ENCODE peak calls at places on chromosomes 2 and 18, in ten cellular contexts. A is HL-60; Q is fibroblast of the aortic adventitia; W is left ventricle myocardium inferior; F is choroid plexus epithelial cell; P is A549; Z is CD8-positive, alpha-beta T cell; T is aorta; U is upper lobe of right lung; G is astrocyte of the spinal cord. O is an unnamed sample.

GRCh38 chr2:235416816-235417499 is 76.9 kb upstream of the AGAP1 start:
- DNase-seq in A (no peak), Q (no peak), W (no peak), F (peak), P (peak), Z (no peak), T (no peak), U (no peak), G (peak), O (peak)

GRCh38 chr18:62524443-62525200 is 1.8 kb downstream of the ZCCHC2 start:
- DNase-seq in A (no peak), Q (peak), W (peak), F (peak), P (peak), Z (peak), T (peak), U (peak), G (peak), O (peak)

GRCh38 chr2:206521612-206522011 is 78.3 kb downstream of the ADAM23 start:
- DNase-seq in A (no peak), Q (no peak), W (no peak), F (no peak), P (no peak), Z (no peak), T (no peak), U (no peak), G (no peak), O (no peak)

GRCh38 chr2:179538406-179538805 is 273.8 kb upstream of the SESTD1 start:
- DNase-seq in A (no peak), Q (peak), W (no peak), F (peak), P (no peak), Z (no peak), T (no peak), U (no peak), G (no peak), O (peak)

GRCh38 chr2:10163498-10164486 is 41.3 kb downstream of the RRM2 start:
- DNase-seq in A (no peak), Q (no peak), W (no peak), F (no peak), P (no peak), Z (no peak), T (no peak), U (no peak), G (no peak), O (peak)

GRCh38 chr2:10541081-10541480 is 93.0 kb upstream of the ODC1 start:
- DNase-seq in A (no peak), Q (peak), W (no peak), F (no peak), P (no peak), Z (no peak), T (no peak), U (no peak), G (peak), O (no peak)

GRCh38 chr2:60641866-60642788 is 88.7 kb upstream of the BCL11A start:
- DNase-seq in A (peak), Q (peak), W (no peak), F (peak), P (peak), Z (no peak), T (no peak), U (no peak), G (peak), O (peak)

GRCh38 chr2:216350214-216350789 is 22.0 kb downstream of the MARCHF4 start:
- DNase-seq in A (no peak), Q (peak), W (no peak), F (peak), P (no peak), Z (peak), T (no peak), U (no peak), G (peak), O (peak)

GRCh38 chr2:188039307-188039706 is 252.4 kb upstream of the GULP1 start:
- DNase-seq in A (no peak), Q (no peak), W (no peak), F (no peak), P (no peak), Z (no peak), T (no peak), U (no peak), G (no peak), O (no peak)

GRCh38 chr18:22169011-22169888 is at the start of gene GATA6:
- DNase-seq in A (peak), Q (peak), W (peak), F (peak), P (peak), Z (peak), T (peak), U (peak), G (peak), O (peak)

GRCh38 chr2:152335016-152335850 is at the start of gene FMNL2:
- DNase-seq in A (no peak), Q (peak), W (peak), F (peak), P (peak), Z (no peak), T (peak), U (peak), G (peak), O (peak)

GRCh38 chr2:96580771-96581170 is 44.2 kb downstream of the ARID5A start:
- DNase-seq in A (no peak), Q (no peak), W (no peak), F (peak), P (peak), Z (no peak), T (no peak), U (no peak), G (no peak), O (no peak)

GRCh38 chr2:134668821-134669220 is 50.0 kb downstream of the TMEM163 start:
- DNase-seq in A (no peak), Q (no peak), W (no peak), F (no peak), P (no peak), Z (peak), T (no peak), U (peak), G (peak), O (no peak)

GRCh38 chr2:27627963-27628766 is 647 bp downstream of the CCDC121 start:
- DNase-seq in A (peak), Q (peak), W (no peak), F (peak), P (peak), Z (no peak), T (no peak), U (no peak), G (peak), O (peak)

GRCh38 chr2:231810905-231811304 is 24.7 kb downstream of the COPS7B start:
- DNase-seq in A (no peak), Q (peak), W (no peak), F (peak), P (no peak), Z (no peak), T (no peak), U (no peak), G (peak), O (peak)

GRCh38 chr2:226756131-226756530 is 43.5 kb downstream of the IRS1 start:
- DNase-seq in A (no peak), Q (peak), W (no peak), F (peak), P (peak), Z (no peak), T (no peak), U (no peak), G (peak), O (peak)

GRCh38 chr2:240895656-240896388 is at the start of gene MAB21L4:
- DNase-seq in A (no peak), Q (no peak), W (no peak), F (no peak), P (no peak), Z (no peak), T (no peak), U (no peak), G (no peak), O (no peak)

GRCh38 chr2:128329607-128330006 is 10.9 kb upstream of the HS6ST1 start:
- DNase-seq in A (no peak), Q (peak), W (no peak), F (peak), P (no peak), Z (no peak), T (no peak), U (no peak), G (no peak), O (peak)

GRCh38 chr2:113175101-113175628 is 1.4 kb downstream of the PSD4 start:
- DNase-seq in A (no peak), Q (no peak), W (no peak), F (no peak), P (no peak), Z (peak), T (no peak), U (no peak), G (no peak), O (no peak)

GRCh38 chr2:27710176-27710575 is 46.5 kb downstream of the SLC4A1AP start:
- DNase-seq in A (no peak), Q (no peak), W (no peak), F (no peak), P (no peak), Z (no peak), T (no peak), U (no peak), G (no peak), O (no peak)

GRCh38 chr2:69584127-69584889 is 59.2 kb downstream of the AAK1 start:
- DNase-seq in A (peak), Q (no peak), W (no peak), F (no peak), P (no peak), Z (peak), T (no peak), U (no peak), G (no peak), O (no peak)

GRCh38 chr2:118973542-118973951 is 31.6 kb downstream of the MARCO start:
- DNase-seq in A (peak), Q (peak), W (peak), F (no peak), P (no peak), Z (peak), T (no peak), U (peak), G (no peak), O (no peak)

GRCh38 chr2:5845798-5846197 is 153.6 kb downstream of the SOX11 start:
- DNase-seq in A (no peak), Q (no peak), W (no peak), F (no peak), P (no peak), Z (no peak), T (no peak), U (no peak), G (peak), O (no peak)

GRCh38 chr2:126399001-126399400 is 257.0 kb upstream of the GYPC start:
- DNase-seq in A (no peak), Q (no peak), W (no peak), F (no peak), P (no peak), Z (no peak), T (no peak), U (no peak), G (no peak), O (no peak)

GRCh38 chr2:85604568-85605339 is 2.3 kb upstream of the TMEM150A start:
- DNase-seq in A (no peak), Q (peak), W (no peak), F (peak), P (no peak), Z (no peak), T (no peak), U (no peak), G (peak), O (no peak)

GRCh38 chr2:223697316-223697875 is 95.2 kb upstream of the SCG2 start:
- DNase-seq in A (no peak), Q (peak), W (no peak), F (no peak), P (no peak), Z (no peak), T (no peak), U (no peak), G (peak), O (no peak)

GRCh38 chr2:224039080-224039769 is at the start of gene SERPINE2:
- DNase-seq in A (no peak), Q (peak), W (peak), F (peak), P (peak), Z (peak), T (peak), U (peak), G (peak), O (peak)

GRCh38 chr2:130370490-130370889 is 14.6 kb downstream of the PTPN18 start:
- DNase-seq in A (no peak), Q (no peak), W (no peak), F (no peak), P (no peak), Z (peak), T (no peak), U (no peak), G (no peak), O (no peak)

GRCh38 chr2:237575869-237576862 is 9.8 kb downstream of the PRLH start:
- DNase-seq in A (no peak), Q (no peak), W (no peak), F (no peak), P (no peak), Z (no peak), T (peak), U (no peak), G (no peak), O (no peak)

GRCh38 chr2:239440511-239440959 is 39.7 kb upstream of the HDAC4 start:
- DNase-seq in A (no peak), Q (no peak), W (no peak), F (no peak), P (no peak), Z (no peak), T (no peak), U (no peak), G (peak), O (no peak)
- H3K4me3 ChIP-seq in A (no peak), Q (no peak), W (peak), F (no peak), P (no peak), Z (peak), T (no peak), U (no peak), G (peak), O (no peak)

GRCh38 chr18:79609021-79609461 is 70.6 kb upstream of the CTDP1 start:
- DNase-seq in A (no peak), Q (no peak), W (no peak), F (no peak), P (no peak), Z (no peak), T (peak), U (peak), G (no peak), O (no peak)

GRCh38 chr18:79610461-79611039 is 69.1 kb upstream of the CTDP1 start:
- DNase-seq in A (no peak), Q (no peak), W (no peak), F (no peak), P (no peak), Z (no peak), T (peak), U (peak), G (no peak), O (no peak)

GRCh38 chr18:79609841-79610281 is 69.7 kb upstream of the CTDP1 start:
- DNase-seq in A (no peak), Q (no peak), W (no peak), F (no peak), P (no peak), Z (no peak), T (peak), U (peak), G (no peak), O (no peak)

GRCh38 chr18:79612291-79613108 is 67.1 kb upstream of the CTDP1 start:
- DNase-seq in A (no peak), Q (no peak), W (no peak), F (no peak), P (no peak), Z (no peak), T (peak), U (peak), G (no peak), O (no peak)

GRCh38 chr18:79611040-79611681 is 68.4 kb upstream of the CTDP1 start:
- DNase-seq in A (no peak), Q (peak), W (peak), F (peak), P (no peak), Z (no peak), T (peak), U (peak), G (peak), O (peak)
- H3K4me3 ChIP-seq in A (no peak), Q (no peak), W (no peak), F (no peak), P (no peak), Z (no peak), T (no peak), U (no peak), G (no peak), O (no peak)

DNA sequence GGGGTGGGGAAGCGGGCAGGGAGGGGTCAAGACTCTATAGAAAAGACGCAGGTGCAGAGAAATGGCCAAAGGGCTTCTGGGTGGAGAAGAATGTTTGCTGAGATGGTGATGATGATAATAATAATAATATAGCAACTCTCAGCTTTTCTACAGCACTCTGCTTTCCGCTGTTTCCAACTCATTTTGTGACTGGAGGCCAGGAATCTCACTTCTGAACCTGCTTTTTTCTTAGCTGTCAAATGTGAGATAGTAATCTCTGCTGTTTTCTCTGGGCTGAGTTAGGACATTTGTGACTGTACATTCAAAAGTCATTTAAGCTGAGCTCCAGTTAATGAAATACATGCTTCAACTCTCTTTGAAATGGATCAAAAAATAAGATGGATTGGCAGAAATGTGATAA is 58.4 kb downstream of the TNS1 start:
- DNase-seq in A (no peak), Q (no peak), W (no peak), F (no peak), P (no peak), Z (no peak), T (no peak), U (no peak), G (no peak), O (no peak)
- H3K4me3 ChIP-seq in A (no peak), Q (no peak), W (peak), F (no peak), P (no peak), Z (no peak), T (peak), U (peak), G (no peak), O (no peak)

DNA sequence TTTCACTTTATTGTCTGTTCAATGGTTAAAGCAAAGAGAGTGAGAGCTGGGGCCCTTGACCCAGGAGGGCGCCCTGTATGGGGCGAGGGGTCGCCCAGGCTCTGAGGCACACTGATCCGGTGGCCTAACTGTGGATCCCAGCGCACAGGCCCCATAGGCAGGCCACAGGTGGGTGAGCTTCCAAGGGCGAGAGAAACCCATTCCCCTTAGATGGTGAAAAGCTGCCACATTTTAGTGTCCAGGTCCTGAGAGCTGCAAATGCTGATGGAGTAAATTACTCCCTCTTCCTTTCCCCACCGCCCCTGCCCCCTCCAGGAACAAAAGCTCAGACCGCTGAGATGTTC is 5.9 kb upstream of the DLX2 start:
- DNase-seq in A (no peak), Q (no peak), W (no peak), F (no peak), P (no peak), Z (no peak), T (no peak), U (no peak), G (no peak), O (no peak)
- H3K4me3 ChIP-seq in A (no peak), Q (no peak), W (no peak), F (no peak), P (no peak), Z (no peak), T (no peak), U (no peak), G (no peak), O (no peak)

DNA sequence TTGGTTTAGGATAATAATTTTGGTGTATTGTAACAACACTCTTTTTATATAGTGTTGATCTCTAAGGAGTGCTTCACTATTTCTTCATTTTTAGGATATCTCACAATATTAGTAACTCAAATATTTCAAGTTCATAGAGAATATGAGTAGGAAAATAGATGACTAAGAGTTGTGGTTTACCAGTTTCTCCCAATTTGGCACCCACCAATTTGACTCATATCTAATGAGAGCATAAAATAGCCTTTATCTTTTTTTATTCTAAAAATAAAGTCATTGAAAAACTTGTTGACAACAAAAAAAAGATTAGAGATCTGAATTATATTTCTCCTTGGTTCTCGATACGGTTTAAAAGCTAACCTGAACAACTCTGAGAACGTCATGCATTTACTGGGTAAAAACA is 204.0 kb downstream of the PARD3B start:
- DNase-seq in A (no peak), Q (peak), W (no peak), F (peak), P (no peak), Z (no peak), T (no peak), U (no peak), G (peak), O (peak)
- H3K4me3 ChIP-seq in A (no peak), Q (no peak), W (no peak), F (no peak), P (no peak), Z (no peak), T (no peak), U (no peak), G (no peak), O (no peak)

O was measured in IMR-90.